ENCODE peak calls at places on chromosome 9, in eight cellular contexts. One of them, this sample, is unnamed.

GRCh38 chr9:37197158-37198033 is 77.0 kb downstream of the ZCCHC7 start:
- DNase-seq in upper lobe of right lung: no peak
- DNase-seq in epithelial cell of proximal tubule: no peak
- DNase-seq in choroid plexus epithelial cell: peak
- DNase-seq in cardiac fibroblast: peak
- DNase-seq in GM12865: peak
- DNase-seq in left ventricle myocardium inferior: no peak
- DNase-seq in fibroblast of the aortic adventitia: peak
- DNase-seq in this sample: no peak

GRCh38 chr9:35728041-35728971 is 3.7 kb downstream of the TLN1 start:
- DNase-seq in fibroblast of the aortic adventitia: peak
- DNase-seq in epithelial cell of proximal tubule: peak
- DNase-seq in upper lobe of right lung: peak
- DNase-seq in left ventricle myocardium inferior: peak
- DNase-seq in choroid plexus epithelial cell: peak
- DNase-seq in cardiac fibroblast: peak
- DNase-seq in GM12865: peak
- DNase-seq in this sample: peak

GRCh38 chr9:33852216-33852826 is 35.4 kb downstream of the UBE2R2 start:
- DNase-seq in cardiac fibroblast: peak
- DNase-seq in upper lobe of right lung: peak
- DNase-seq in left ventricle myocardium inferior: peak
- DNase-seq in GM12865: peak
- DNase-seq in choroid plexus epithelial cell: peak
- DNase-seq in fibroblast of the aortic adventitia: peak
- DNase-seq in epithelial cell of proximal tubule: no peak
- DNase-seq in this sample: peak

GRCh38 chr9:86757382-86757720 is 190.0 kb downstream of the GAS1 start:
- DNase-seq in GM12865: no peak
- DNase-seq in choroid plexus epithelial cell: no peak
- DNase-seq in epithelial cell of proximal tubule: no peak
- DNase-seq in fibroblast of the aortic adventitia: no peak
- DNase-seq in cardiac fibroblast: no peak
- DNase-seq in left ventricle myocardium inferior: no peak
- DNase-seq in upper lobe of right lung: no peak
- DNase-seq in this sample: no peak

GRCh38 chr9:81462759-81463158 is 226.6 kb downstream of the TLE1 start:
- DNase-seq in choroid plexus epithelial cell: peak
- DNase-seq in cardiac fibroblast: no peak
- DNase-seq in GM12865: no peak
- DNase-seq in epithelial cell of proximal tubule: no peak
- DNase-seq in left ventricle myocardium inferior: no peak
- DNase-seq in upper lobe of right lung: no peak
- DNase-seq in fibroblast of the aortic adventitia: peak
- DNase-seq in this sample: no peak

GRCh38 chr9:21935631-21936030 is 58.6 kb downstream of the CDKN2A start:
- DNase-seq in fibroblast of the aortic adventitia: no peak
- DNase-seq in choroid plexus epithelial cell: no peak
- DNase-seq in left ventricle myocardium inferior: no peak
- DNase-seq in GM12865: no peak
- DNase-seq in epithelial cell of proximal tubule: no peak
- DNase-seq in upper lobe of right lung: no peak
- DNase-seq in cardiac fibroblast: no peak
- DNase-seq in this sample: no peak

GRCh38 chr9:2817987-2818386 is 25.9 kb downstream of the PUM3 start:
- DNase-seq in cardiac fibroblast: peak
- DNase-seq in upper lobe of right lung: no peak
- DNase-seq in epithelial cell of proximal tubule: peak
- DNase-seq in GM12865: no peak
- DNase-seq in choroid plexus epithelial cell: peak
- DNase-seq in fibroblast of the aortic adventitia: peak
- DNase-seq in left ventricle myocardium inferior: no peak
- DNase-seq in this sample: no peak

GRCh38 chr9:114318416-114318815 is 4.5 kb upstream of the ORM1 start:
- DNase-seq in fibroblast of the aortic adventitia: no peak
- DNase-seq in choroid plexus epithelial cell: no peak
- DNase-seq in cardiac fibroblast: no peak
- DNase-seq in upper lobe of right lung: peak
- DNase-seq in GM12865: no peak
- DNase-seq in epithelial cell of proximal tubule: no peak
- DNase-seq in left ventricle myocardium inferior: no peak
- DNase-seq in this sample: no peak

GRCh38 chr9:82799300-82799699 is 263.6 kb downstream of the RASEF start:
- DNase-seq in left ventricle myocardium inferior: no peak
- DNase-seq in cardiac fibroblast: no peak
- DNase-seq in fibroblast of the aortic adventitia: no peak
- DNase-seq in upper lobe of right lung: no peak
- DNase-seq in choroid plexus epithelial cell: peak
- DNase-seq in GM12865: no peak
- DNase-seq in epithelial cell of proximal tubule: no peak
- DNase-seq in this sample: no peak

GRCh38 chr9:89153618-89154017 is 25.0 kb downstream of the SHC3 start:
- DNase-seq in upper lobe of right lung: no peak
- DNase-seq in choroid plexus epithelial cell: peak
- DNase-seq in epithelial cell of proximal tubule: peak
- DNase-seq in GM12865: no peak
- DNase-seq in cardiac fibroblast: peak
- DNase-seq in left ventricle myocardium inferior: no peak
- DNase-seq in fibroblast of the aortic adventitia: peak
- DNase-seq in this sample: no peak

GRCh38 chr9:107750741-107751521 is 261.4 kb upstream of the KLF4 start:
- DNase-seq in upper lobe of right lung: peak
- DNase-seq in cardiac fibroblast: peak
- DNase-seq in left ventricle myocardium inferior: peak
- DNase-seq in choroid plexus epithelial cell: peak
- DNase-seq in epithelial cell of proximal tubule: peak
- DNase-seq in GM12865: peak
- DNase-seq in fibroblast of the aortic adventitia: peak
- DNase-seq in this sample: peak

GRCh38 chr9:8724284-8725018 is 924.9 kb upstream of the DMAC1 start:
- DNase-seq in left ventricle myocardium inferior: no peak
- DNase-seq in cardiac fibroblast: no peak
- DNase-seq in upper lobe of right lung: no peak
- DNase-seq in epithelial cell of proximal tubule: no peak
- DNase-seq in choroid plexus epithelial cell: no peak
- DNase-seq in GM12865: no peak
- DNase-seq in fibroblast of the aortic adventitia: peak
- DNase-seq in this sample: no peak

GRCh38 chr9:128043467-128043868 is 23.7 kb downstream of the NAIF1 start:
- DNase-seq in fibroblast of the aortic adventitia: no peak
- DNase-seq in upper lobe of right lung: no peak
- DNase-seq in left ventricle myocardium inferior: no peak
- DNase-seq in cardiac fibroblast: no peak
- DNase-seq in choroid plexus epithelial cell: no peak
- DNase-seq in epithelial cell of proximal tubule: no peak
- DNase-seq in GM12865: no peak
- DNase-seq in this sample: no peak

GRCh38 chr9:38057416-38058195 is 11.4 kb downstream of the SHB start:
- DNase-seq in choroid plexus epithelial cell: no peak
- DNase-seq in cardiac fibroblast: no peak
- DNase-seq in upper lobe of right lung: no peak
- DNase-seq in left ventricle myocardium inferior: peak
- DNase-seq in epithelial cell of proximal tubule: no peak
- DNase-seq in fibroblast of the aortic adventitia: no peak
- DNase-seq in GM12865: peak
- DNase-seq in this sample: peak

GRCh38 chr9:114465906-114466900 is 39.1 kb downstream of the WHRN start:
- DNase-seq in cardiac fibroblast: no peak
- DNase-seq in epithelial cell of proximal tubule: no peak
- DNase-seq in GM12865: no peak
- DNase-seq in fibroblast of the aortic adventitia: no peak
- DNase-seq in left ventricle myocardium inferior: no peak
- DNase-seq in upper lobe of right lung: no peak
- DNase-seq in choroid plexus epithelial cell: no peak
- DNase-seq in this sample: peak

GRCh38 chr9:88949425-88949824 is 41.8 kb upstream of the S1PR3 start:
- DNase-seq in upper lobe of right lung: no peak
- DNase-seq in fibroblast of the aortic adventitia: peak
- DNase-seq in GM12865: no peak
- DNase-seq in left ventricle myocardium inferior: peak
- DNase-seq in cardiac fibroblast: peak
- DNase-seq in choroid plexus epithelial cell: peak
- DNase-seq in epithelial cell of proximal tubule: no peak
- DNase-seq in this sample: peak

GRCh38 chr9:76521906-76522305 is 62.9 kb downstream of the GCNT1 start:
- DNase-seq in cardiac fibroblast: no peak
- DNase-seq in GM12865: no peak
- DNase-seq in upper lobe of right lung: no peak
- DNase-seq in left ventricle myocardium inferior: no peak
- DNase-seq in fibroblast of the aortic adventitia: no peak
- DNase-seq in choroid plexus epithelial cell: no peak
- DNase-seq in epithelial cell of proximal tubule: peak
- DNase-seq in this sample: no peak

GRCh38 chr9:97276310-97276852 is 31.1 kb upstream of the CCDC180 start:
- DNase-seq in choroid plexus epithelial cell: no peak
- DNase-seq in epithelial cell of proximal tubule: no peak
- DNase-seq in left ventricle myocardium inferior: no peak
- DNase-seq in fibroblast of the aortic adventitia: no peak
- DNase-seq in upper lobe of right lung: no peak
- DNase-seq in cardiac fibroblast: no peak
- DNase-seq in GM12865: no peak
- DNase-seq in this sample: no peak

GRCh38 chr9:20623021-20623747 is 885 bp upstream of the MLLT3 start:
- DNase-seq in left ventricle myocardium inferior: peak
- DNase-seq in upper lobe of right lung: peak
- DNase-seq in choroid plexus epithelial cell: no peak
- DNase-seq in epithelial cell of proximal tubule: no peak
- DNase-seq in GM12865: peak
- DNase-seq in cardiac fibroblast: peak
- DNase-seq in fibroblast of the aortic adventitia: no peak
- DNase-seq in this sample: peak

GRCh38 chr9:97525451-97525850 is 24.0 kb downstream of the TMOD1 start:
- DNase-seq in cardiac fibroblast: no peak
- DNase-seq in GM12865: peak
- DNase-seq in fibroblast of the aortic adventitia: no peak
- DNase-seq in left ventricle myocardium inferior: no peak
- DNase-seq in upper lobe of right lung: no peak
- DNase-seq in epithelial cell of proximal tubule: peak
- DNase-seq in choroid plexus epithelial cell: no peak
- DNase-seq in this sample: no peak

GRCh38 chr9:19938990-19939736 is 150.3 kb upstream of the SLC24A2 start:
- DNase-seq in fibroblast of the aortic adventitia: no peak
- DNase-seq in GM12865: no peak
- DNase-seq in cardiac fibroblast: no peak
- DNase-seq in epithelial cell of proximal tubule: no peak
- DNase-seq in left ventricle myocardium inferior: no peak
- DNase-seq in upper lobe of right lung: no peak
- DNase-seq in choroid plexus epithelial cell: no peak
- DNase-seq in this sample: no peak

GRCh38 chr9:112489876-112490661 is 3.4 kb downstream of the KIAA1958 start:
- DNase-seq in left ventricle myocardium inferior: no peak
- DNase-seq in GM12865: no peak
- DNase-seq in epithelial cell of proximal tubule: no peak
- DNase-seq in cardiac fibroblast: no peak
- DNase-seq in choroid plexus epithelial cell: peak
- DNase-seq in fibroblast of the aortic adventitia: no peak
- DNase-seq in upper lobe of right lung: no peak
- DNase-seq in this sample: no peak

GRCh38 chr9:90802534-90802933 is 915 bp downstream of the SYK start:
- DNase-seq in left ventricle myocardium inferior: no peak
- DNase-seq in GM12865: no peak
- DNase-seq in cardiac fibroblast: no peak
- DNase-seq in choroid plexus epithelial cell: no peak
- DNase-seq in upper lobe of right lung: no peak
- DNase-seq in epithelial cell of proximal tubule: no peak
- DNase-seq in fibroblast of the aortic adventitia: no peak
- DNase-seq in this sample: no peak

GRCh38 chr9:137422668-137423000 is 328 bp downstream of the EXD3 start:
- DNase-seq in epithelial cell of proximal tubule: no peak
- DNase-seq in fibroblast of the aortic adventitia: no peak
- DNase-seq in choroid plexus epithelial cell: no peak
- DNase-seq in GM12865: peak
- DNase-seq in left ventricle myocardium inferior: peak
- DNase-seq in upper lobe of right lung: no peak
- DNase-seq in cardiac fibroblast: peak
- DNase-seq in this sample: no peak
- H3K4me3 ChIP-seq in epithelial cell of proximal tubule: peak
- H3K4me3 ChIP-seq in fibroblast of the aortic adventitia: peak
- H3K4me3 ChIP-seq in choroid plexus epithelial cell: peak
- H3K4me3 ChIP-seq in GM12865: peak
- H3K4me3 ChIP-seq in left ventricle myocardium inferior: peak
- H3K4me3 ChIP-seq in upper lobe of right lung: peak
- H3K4me3 ChIP-seq in cardiac fibroblast: peak
- H3K4me3 ChIP-seq in this sample: peak

GRCh38 chr9:133429641-133430161 is 7.5 kb downstream of the ADAMTS13 start:
- DNase-seq in cardiac fibroblast: peak
- DNase-seq in GM12865: no peak
- DNase-seq in epithelial cell of proximal tubule: no peak
- DNase-seq in choroid plexus epithelial cell: peak
- DNase-seq in upper lobe of right lung: no peak
- DNase-seq in left ventricle myocardium inferior: no peak
- DNase-seq in fibroblast of the aortic adventitia: no peak
- DNase-seq in this sample: peak
- H3K4me3 ChIP-seq in cardiac fibroblast: no peak
- H3K4me3 ChIP-seq in GM12865: no peak
- H3K4me3 ChIP-seq in epithelial cell of proximal tubule: no peak
- H3K4me3 ChIP-seq in choroid plexus epithelial cell: no peak
- H3K4me3 ChIP-seq in upper lobe of right lung: no peak
- H3K4me3 ChIP-seq in left ventricle myocardium inferior: no peak
- H3K4me3 ChIP-seq in fibroblast of the aortic adventitia: no peak
- H3K4me3 ChIP-seq in this sample: no peak

DNA sequence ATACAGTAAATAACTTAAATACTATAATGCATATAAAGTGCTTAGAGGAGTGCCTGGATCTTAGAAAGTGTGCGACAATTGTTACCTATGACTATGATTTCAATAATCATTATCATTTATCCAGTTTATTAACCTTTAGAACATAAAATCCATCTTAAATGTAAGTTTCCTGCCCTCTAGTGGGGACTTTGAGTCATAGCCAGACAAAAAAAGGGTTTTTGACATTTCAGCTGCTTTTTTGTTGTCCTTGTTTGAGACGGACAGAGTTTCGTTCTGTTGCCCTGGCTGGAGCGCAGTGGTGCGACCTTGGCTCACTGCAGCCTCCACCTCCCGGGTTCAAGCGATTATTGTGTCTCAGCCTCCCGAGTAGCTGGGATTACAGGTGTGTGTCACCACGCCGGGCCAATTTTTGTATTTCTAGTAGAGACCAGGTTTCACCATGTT is 9.7 kb upstream of the C9orf152 start:
- DNase-seq in GM12865: peak
- DNase-seq in cardiac fibroblast: peak
- DNase-seq in epithelial cell of proximal tubule: no peak
- DNase-seq in left ventricle myocardium inferior: no peak
- DNase-seq in choroid plexus epithelial cell: peak
- DNase-seq in fibroblast of the aortic adventitia: peak
- DNase-seq in upper lobe of right lung: no peak
- DNase-seq in this sample: no peak
- H3K4me3 ChIP-seq in GM12865: no peak
- H3K4me3 ChIP-seq in cardiac fibroblast: no peak
- H3K4me3 ChIP-seq in epithelial cell of proximal tubule: no peak
- H3K4me3 ChIP-seq in left ventricle myocardium inferior: no peak
- H3K4me3 ChIP-seq in choroid plexus epithelial cell: peak
- H3K4me3 ChIP-seq in fibroblast of the aortic adventitia: no peak
- H3K4me3 ChIP-seq in upper lobe of right lung: no peak
- H3K4me3 ChIP-seq in this sample: no peak

DNA sequence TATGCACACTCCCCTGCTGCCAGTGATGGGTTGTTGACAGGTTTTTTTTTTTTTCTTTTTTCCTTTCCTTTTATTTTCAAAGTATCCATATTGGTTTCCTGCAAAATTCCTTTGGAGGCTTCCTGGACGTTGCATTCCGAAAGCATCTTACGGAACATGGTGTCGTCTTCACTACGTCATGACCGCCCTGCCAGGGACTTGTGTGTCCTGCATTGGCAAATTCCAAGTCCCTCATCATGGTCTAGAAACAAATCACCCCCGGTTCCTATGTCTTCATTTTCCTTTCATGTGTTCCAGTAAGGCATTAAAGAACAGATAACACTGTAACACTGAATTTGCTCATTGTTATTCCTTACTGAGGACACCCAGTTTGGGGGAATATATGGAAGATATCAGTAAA is 35.0 kb upstream of the ADAMTSL1 start:
- DNase-seq in cardiac fibroblast: peak
- DNase-seq in epithelial cell of proximal tubule: no peak
- DNase-seq in choroid plexus epithelial cell: no peak
- DNase-seq in left ventricle myocardium inferior: no peak
- DNase-seq in upper lobe of right lung: no peak
- DNase-seq in GM12865: no peak
- DNase-seq in fibroblast of the aortic adventitia: no peak
- DNase-seq in this sample: no peak
- H3K4me3 ChIP-seq in cardiac fibroblast: peak
- H3K4me3 ChIP-seq in epithelial cell of proximal tubule: peak
- H3K4me3 ChIP-seq in choroid plexus epithelial cell: peak
- H3K4me3 ChIP-seq in left ventricle myocardium inferior: peak
- H3K4me3 ChIP-seq in upper lobe of right lung: peak
- H3K4me3 ChIP-seq in GM12865: no peak
- H3K4me3 ChIP-seq in fibroblast of the aortic adventitia: peak
- H3K4me3 ChIP-seq in this sample: peak